ENCODE peak calls at places on chromosomes 16 and 17, in four cellular contexts. P is astrocyte of the spinal cord, T is lung microvascular endothelial cell, I is foreskin fibroblast. A is an unnamed sample.

GRCh38 chr17:21029032-21029431 is 13.8 kb downstream of the USP22 start:
- DNase-seq in P (peak; percentile 59), T (peak; percentile 66), I (peak; percentile 66), A (peak; percentile 87)

GRCh38 chr17:31095239-31096105 is 695 bp downstream of the NF1 start:
- DNase-seq in P (peak; percentile 27), T (peak; percentile 56), I (peak; percentile 36), A (peak; percentile 31)

GRCh38 chr17:72706396-72706981 is 386.0 kb downstream of the SLC39A11 start:
- DNase-seq in P (no peak), T (no peak), I (no peak), A (peak; percentile 12)

GRCh38 chr16:12729448-12729847 is 74.2 kb downstream of the CPPED1 start:
- DNase-seq in P (peak; percentile 88), T (peak; percentile 85), I (peak; percentile 78), A (peak; percentile 76)

GRCh38 chr16:19001788-19002187 is 18.1 kb downstream of the TMC7 start:
- DNase-seq in P (peak; percentile 91), T (peak; percentile 14), I (peak; percentile 65), A (peak; percentile 78)

GRCh38 chr16:86112178-86112577 is 213.2 kb downstream of the IRF8 start:
- DNase-seq in P (no peak), T (no peak), I (no peak), A (no peak)

GRCh38 chr16:593807-594206 is 3.9 kb downstream of the RAB40C start:
- DNase-seq in P (no peak), T (no peak), I (no peak), A (no peak)

GRCh38 chr17:61393550-61393903 is 6.1 kb upstream of the TBX2 start:
- DNase-seq in P (no peak), T (no peak), I (no peak), A (no peak)

GRCh38 chr17:48472485-48473281 is 42.7 kb upstream of the SKAP1 start:
- DNase-seq in P (peak; percentile 27), T (no peak), I (peak; percentile 41), A (peak; percentile 61)

GRCh38 chr16:89119161-89119621 is 25.5 kb downstream of the ACSF3 start:
- DNase-seq in P (no peak), T (no peak), I (no peak), A (no peak)

GRCh38 chr16:84677849-84678248 is 22.0 kb upstream of the USP10 start:
- DNase-seq in P (no peak), T (peak; percentile 69), I (no peak), A (no peak)

GRCh38 chr16:60788631-60789030 is 1247.6 kb downstream of the CDH8 start:
- DNase-seq in P (no peak), T (no peak), I (no peak), A (no peak)